ENCODE peak calls at places on chromosomes 11 and 22, in eight cellular contexts. U is COR-L47; P is stimulated activated CD4-positive, alpha-beta T cell treated with anti-CD3 and anti-CD28 coated beads, Interleukin-4, amount 100 ng/mL, for 1 hour; Q is cerebellar cortex; S is breast epithelium; W is activated CD4-positive, alpha-beta T cell treated with anti-CD3 and anti-CD28 coated beads for 48 hours; I is bronchial epithelial cell; A is NAMALWA. R is an unnamed sample.

GRCh38 chr11:36452231-36452630 is 57.8 kb downstream of the TRAF6 start:
- DNase-seq in A (no peak), W (peak; percentile 41), S (no peak), P (no peak), I (no peak), U (no peak), Q (no peak), R (no peak)

GRCh38 chr22:19446603-19447387 is 716 bp downstream of the C22orf39 start:
- DNase-seq in U (no peak), I (no peak), A (peak; percentile 57), P (no peak), S (no peak), Q (no peak), W (no peak), R (no peak)

GRCh38 chr11:10225553-10225952 is 68.5 kb downstream of the SBF2 start:
- DNase-seq in A (no peak), P (no peak), Q (no peak), I (no peak), S (no peak), W (no peak), U (no peak), R (no peak)

GRCh38 chr11:28799316-28799715 is 691.1 kb downstream of the METTL15 start:
- DNase-seq in Q (no peak), S (no peak), A (no peak), I (peak; percentile 59), W (no peak), P (no peak), U (no peak), R (no peak)

GRCh38 chr11:134530826-134531225 is 118.8 kb upstream of the B3GAT1 start:
- DNase-seq in S (no peak), Q (no peak), I (no peak), W (no peak), P (no peak), U (no peak), A (no peak), R (no peak)

GRCh38 chr22:37282385-37282677 is at the start of gene CYTH4:
- DNase-seq in Q (no peak), I (peak; percentile 69), P (peak; percentile 73), W (peak; percentile 79), U (no peak), S (no peak), A (peak; percentile 74), R (no peak)

GRCh38 chr22:46355369-46355995 is 20.0 kb downstream of the TRMU start:
- DNase-seq in U (peak; percentile 26), W (peak; percentile 78), P (peak; percentile 64), S (peak; percentile 81), I (peak; percentile 55), A (peak; percentile 70), Q (peak; percentile 64), R (no peak)

GRCh38 chr22:43005106-43005505 is 9.8 kb downstream of the PACSIN2 start:
- DNase-seq in U (no peak), Q (no peak), A (no peak), S (no peak), I (no peak), P (no peak), W (no peak), R (no peak)

GRCh38 chr11:80980221-80980620 is 1539.4 kb upstream of the TENM4 start:
- DNase-seq in Q (no peak), W (no peak), P (no peak), A (no peak), S (no peak), I (peak; percentile 97), U (no peak), R (no peak)

GRCh38 chr11:12893787-12894672 is 115.1 kb upstream of the RASSF10 start:
- DNase-seq in P (peak; percentile 50), I (peak; percentile 46), U (peak; percentile 46), A (peak; percentile 63), S (peak; percentile 70), Q (peak; percentile 70), W (peak; percentile 77), R (peak; percentile 8)

GRCh38 chr11:60363542-60364525 is 14.5 kb upstream of the MS4A7 start:
- DNase-seq in U (peak; percentile 54), A (peak; percentile 91), P (peak; percentile 42), W (peak; percentile 67), S (no peak), I (peak; percentile 57), Q (peak; percentile 62), R (peak; percentile 26)

GRCh38 chr11:58391879-58392278 is 14.8 kb downstream of the OR5B3 start:
- DNase-seq in I (peak; percentile 79), A (no peak), S (no peak), W (no peak), U (no peak), P (no peak), Q (no peak), R (no peak)

GRCh38 chr11:36540998-36541397 is 26.8 kb upstream of the RAG1 start:
- DNase-seq in I (peak; percentile 66), U (peak; percentile 51), P (no peak), W (peak; percentile 55), A (peak; percentile 84), Q (no peak), S (no peak), R (no peak)

GRCh38 chr11:127003260-127003981 is 2.9 kb upstream of the KIRREL3 start:
- DNase-seq in Q (peak; percentile 29), P (no peak), S (no peak), A (no peak), I (no peak), W (peak; percentile 14), U (peak; percentile 81), R (no peak)

GRCh38 chr11:128291835-128292234 is 295.5 kb downstream of the ETS1 start:
- DNase-seq in I (no peak), W (peak; percentile 73), S (no peak), U (no peak), Q (no peak), P (peak; percentile 62), A (peak; percentile 67), R (no peak)

GRCh38 chr11:64916848-64917662 is at the start of gene ATG2A:
- DNase-seq in S (peak; percentile 99), A (peak; percentile 100), Q (peak; percentile 100), I (peak; percentile 100), W (peak; percentile 100), P (peak; percentile 99), U (peak; percentile 99), R (peak; percentile 99)

GRCh38 chr22:40265783-40266182 is 80.5 kb upstream of the ADSL start:
- DNase-seq in A (no peak), I (peak; percentile 7), P (no peak), S (no peak), W (no peak), Q (no peak), U (no peak), R (no peak)

GRCh38 chr22:44645083-44645482 is 56.9 kb upstream of the PRR5 start:
- DNase-seq in P (no peak), I (no peak), Q (no peak), A (no peak), W (no peak), U (no peak), S (no peak), R (no peak)

GRCh38 chr11:123144707-123145106 is 50.3 kb downstream of the CLMP start:
- DNase-seq in W (no peak), Q (no peak), P (no peak), I (no peak), U (no peak), A (no peak), S (no peak), R (no peak)

GRCh38 chr11:113553905-113554304 is 78.7 kb upstream of the DRD2 start:
- DNase-seq in A (peak; percentile 34), P (no peak), S (no peak), Q (no peak), U (no peak), I (no peak), W (no peak), R (no peak)

GRCh38 chr22:32079110-32080089 is 36.3 kb downstream of the SLC5A1 start:
- DNase-seq in U (no peak), P (no peak), I (peak; percentile 87), S (no peak), W (no peak), Q (no peak), A (no peak), R (no peak)

GRCh38 chr22:49073873-49074417 is 753.7 kb downstream of the BRD1 start:
- DNase-seq in U (no peak), P (no peak), S (no peak), A (no peak), Q (no peak), W (no peak), I (no peak), R (no peak)

GRCh38 chr11:45048870-45049825 is 97.3 kb upstream of the PRDM11 start:
- DNase-seq in S (no peak), W (no peak), P (no peak), Q (peak; percentile 87), U (peak; percentile 61), A (no peak), I (no peak), R (no peak)

GRCh38 chr11:116720895-116721294 is 51.9 kb downstream of the BUD13 start:
- DNase-seq in S (no peak), A (no peak), I (no peak), W (no peak), P (no peak), Q (no peak), U (no peak), R (no peak)

GRCh38 chr22:17213976-17214375 is 5.3 kb downstream of the ADA2 start:
- DNase-seq in U (no peak), W (peak; percentile 68), S (peak; percentile 70), Q (peak; percentile 55), A (peak; percentile 31), I (no peak), P (peak; percentile 57), R (no peak)

GRCh38 chr11:15941206-15941770 is 415.1 kb downstream of the SOX6 start:
- DNase-seq in W (peak; percentile 46), S (no peak), I (no peak), Q (no peak), P (peak; percentile 12), U (no peak), A (peak; percentile 30), R (no peak)

GRCh38 chr11:80443177-80443576 is 1002.3 kb upstream of the TENM4 start:
- DNase-seq in P (no peak), S (no peak), Q (no peak), I (peak; percentile 90), W (no peak), U (no peak), A (no peak), R (no peak)